ENCODE peak calls at places on chromosomes 2 and 18, in four cellular contexts. D, M, P and Q are unnamed samples.

GRCh38 chr2:128416366-128416765 is 97.7 kb upstream of the HS6ST1 start:
- DNase-seq in D (no peak), M (no peak), P (no peak), Q (no peak)

GRCh38 chr2:158202151-158202778 is 100.6 kb downstream of the UPP2 start:
- DNase-seq in M (peak), P (no peak), D (no peak), Q (no peak)

GRCh38 chr2:222993920-222994650 is 57.9 kb upstream of the KCNE4 start:
- DNase-seq in D (peak), P (no peak), M (peak), Q (no peak)

GRCh38 chr2:85314884-85315242 is 12.9 kb downstream of the TGOLN2 start:
- DNase-seq in P (no peak), D (no peak), M (no peak), Q (no peak)

GRCh38 chr2:128782411-128783192 is 463.9 kb upstream of the HS6ST1 start:
- DNase-seq in D (no peak), P (no peak), M (no peak), Q (no peak)

GRCh38 chr2:212073360-212073759 is 465.2 kb downstream of the ERBB4 start:
- DNase-seq in P (no peak), D (no peak), M (no peak), Q (no peak)

GRCh38 chr2:42696987-42697386 is 66.9 kb downstream of the OXER1 start:
- DNase-seq in D (no peak), M (no peak), P (no peak), Q (no peak)

GRCh38 chr2:171383141-171383540 is 50.6 kb downstream of the METTL8 start:
- DNase-seq in M (no peak), P (no peak), D (peak), Q (no peak)

GRCh38 chr2:105861198-105861597 is 116.5 kb downstream of the NCK2 start:
- DNase-seq in D (no peak), P (no peak), M (no peak), Q (no peak)

GRCh38 chr2:15816674-15817406 is 123.5 kb upstream of the MYCN start:
- DNase-seq in P (no peak), D (no peak), M (no peak), Q (no peak)

GRCh38 chr2:237696471-237696870 is 69.1 kb downstream of the LRRFIP1 start:
- DNase-seq in P (no peak), D (no peak), M (no peak), Q (no peak)

GRCh38 chr2:235893129-235893698 is 275.0 kb downstream of the GBX2 start:
- DNase-seq in P (no peak), D (no peak), M (no peak), Q (no peak)

GRCh38 chr18:74342416-74343043 is 26.9 kb downstream of the C18orf63 start:
- DNase-seq in P (no peak), M (peak), D (peak), Q (no peak)

GRCh38 chr18:2602844-2603243 is 31.5 kb downstream of the NDC80 start:
- DNase-seq in M (no peak), P (no peak), D (no peak), Q (no peak)

GRCh38 chr18:57901819-57902600 is 98.9 kb upstream of the ATP8B1 start:
- DNase-seq in M (no peak), D (peak), P (no peak), Q (no peak)

GRCh38 chr2:28736034-28736433 is 15.6 kb upstream of the PPP1CB start:
- DNase-seq in M (peak), D (no peak), P (no peak), Q (no peak)

GRCh38 chr2:575030-575727 is 102.0 kb downstream of the TMEM18 start:
- DNase-seq in P (no peak), M (no peak), D (no peak), Q (no peak)

GRCh38 chr2:212539145-212539880 is 711 bp upstream of the ERBB4 start:
- DNase-seq in M (peak), D (no peak), P (peak), Q (no peak)

GRCh38 chr2:66984864-66985263 is 412.3 kb upstream of the ETAA1 start:
- DNase-seq in P (no peak), M (no peak), D (peak), Q (no peak)

GRCh38 chr2:106106627-106107508 is 87.2 kb downstream of the UXS1 start:
- DNase-seq in P (no peak), M (no peak), D (no peak), Q (no peak)

GRCh38 chr18:26448714-26449159 is 99.6 kb downstream of the KCTD1 start:
- DNase-seq in M (no peak), P (no peak), D (no peak), Q (no peak)

GRCh38 chr2:169767243-169767888 is 31.3 kb upstream of the SSB start:
- DNase-seq in P (peak), D (peak), M (peak), Q (no peak)

GRCh38 chr18:446941-447560 is 53.5 kb downstream of the COLEC12 start:
- DNase-seq in D (peak), P (no peak), M (peak), Q (no peak)

GRCh38 chr2:222404126-222404891 is 20.0 kb upstream of the SGPP2 start:
- DNase-seq in M (no peak), P (no peak), D (no peak), Q (no peak)

GRCh38 chr2:203732072-203732952 is 25.9 kb downstream of the CD28 start:
- DNase-seq in M (no peak), P (no peak), D (no peak), Q (no peak)

GRCh38 chr18:76463872-76464271 is 31.2 kb downstream of the ZNF516 start:
- DNase-seq in M (no peak), D (no peak), P (no peak), Q (no peak)

GRCh38 chr2:61722311-61722710 is 131.5 kb downstream of the FAM161A start:
- DNase-seq in D (no peak), M (no peak), P (no peak), Q (no peak)

GRCh38 chr18:46471809-46472498 is 185.1 kb downstream of the LOXHD1 start:
- DNase-seq in D (no peak), M (no peak), P (no peak), Q (no peak)
- TF ChIP-seq FOS in D (no peak), M (no peak), P (no peak), Q (no peak)

GRCh38 chr2:26780203-26780760 is 5.6 kb upstream of the CENPA start:
- DNase-seq in P (no peak), D (no peak), M (no peak), Q (no peak)

GRCh38 chr2:26782876-26783704 is 2.8 kb upstream of the CENPA start:
- DNase-seq in D (no peak), M (no peak), P (no peak), Q (no peak)

GRCh38 chr2:26784570-26785234 is 1.2 kb upstream of the CENPA start:
- DNase-seq in D (no peak), P (no peak), M (no peak), Q (no peak)

GRCh38 chr2:26786207-26787023 is 559 bp downstream of the CENPA start:
- DNase-seq in D (no peak), M (peak), P (no peak), Q (no peak)

DNA sequence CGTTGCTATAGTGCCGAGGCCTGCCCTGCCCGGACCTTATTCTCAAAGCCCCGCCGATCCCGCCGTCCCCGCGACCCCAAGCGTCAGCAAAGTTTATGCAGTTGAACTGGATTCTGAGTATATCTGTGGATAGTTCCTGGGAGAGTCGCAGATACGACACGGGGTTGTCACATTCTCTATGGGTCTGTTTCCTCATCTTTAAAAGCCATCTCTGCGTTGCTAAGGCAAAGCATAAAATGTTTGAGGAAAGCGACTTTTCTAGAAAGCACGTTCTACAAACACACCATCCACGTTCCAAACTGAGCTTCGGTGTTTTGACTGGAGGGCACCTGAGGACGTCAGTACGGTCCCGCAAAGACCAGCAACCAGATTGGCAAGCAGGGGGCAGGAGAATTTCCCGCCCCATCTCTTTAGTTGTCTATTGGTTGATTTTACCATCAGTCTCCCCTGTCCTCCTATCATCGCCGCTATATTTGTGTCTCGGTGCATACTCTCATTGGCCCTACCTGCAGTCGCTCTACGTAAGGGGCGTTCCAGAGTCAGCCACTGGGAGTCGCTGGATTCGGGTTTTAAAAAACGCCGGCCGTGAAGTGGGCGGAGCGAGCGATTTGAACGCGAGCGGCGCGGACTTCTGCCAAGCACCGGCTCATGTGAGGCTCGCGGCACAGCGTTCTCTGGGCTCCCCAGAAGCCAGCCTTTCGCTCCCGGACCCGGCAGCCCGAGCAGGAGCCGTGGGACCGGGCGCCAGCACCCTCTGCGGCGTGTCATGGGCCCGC is at the start of gene CENPA:
- DNase-seq in M (peak), P (peak), D (peak), Q (peak)
- TF ChIP-seq FOS in M (no peak), P (peak), D (peak), Q (peak)

GRCh38 chr2:63696496-63696895 is 107.7 kb downstream of the MDH1 start:
- DNase-seq in D (peak), P (no peak), M (no peak), Q (no peak)

GRCh38 chr2:63697160-63697559 is 108.4 kb downstream of the MDH1 start:
- DNase-seq in D (no peak), P (no peak), M (no peak), Q (no peak)

GRCh38 chr2:63695583-63695982 is 106.8 kb downstream of the MDH1 start:
- DNase-seq in M (no peak), D (no peak), P (no peak), Q (no peak)

GRCh38 chr2:63692002-63692606 is 103.3 kb downstream of the MDH1 start:
- DNase-seq in M (peak), D (peak), P (no peak), Q (no peak)
- TF ChIP-seq FOS in M (no peak), D (no peak), P (no peak), Q (no peak)

GRCh38 chr2:162524192-162524591 is 180.3 kb downstream of the GCA start:
- DNase-seq in P (no peak), D (no peak), M (no peak), Q (no peak)

GRCh38 chr2:162520959-162521358 is 177.0 kb downstream of the GCA start:
- DNase-seq in P (no peak), D (no peak), M (no peak), Q (no peak)

GRCh38 chr2:162518894-162519293 is 175.0 kb downstream of the GCA start:
- DNase-seq in D (no peak), M (no peak), P (no peak), Q (no peak)

GRCh38 chr2:162524849-162525248 is 180.9 kb downstream of the GCA start:
- DNase-seq in M (no peak), D (no peak), P (no peak), Q (no peak)

DNA sequence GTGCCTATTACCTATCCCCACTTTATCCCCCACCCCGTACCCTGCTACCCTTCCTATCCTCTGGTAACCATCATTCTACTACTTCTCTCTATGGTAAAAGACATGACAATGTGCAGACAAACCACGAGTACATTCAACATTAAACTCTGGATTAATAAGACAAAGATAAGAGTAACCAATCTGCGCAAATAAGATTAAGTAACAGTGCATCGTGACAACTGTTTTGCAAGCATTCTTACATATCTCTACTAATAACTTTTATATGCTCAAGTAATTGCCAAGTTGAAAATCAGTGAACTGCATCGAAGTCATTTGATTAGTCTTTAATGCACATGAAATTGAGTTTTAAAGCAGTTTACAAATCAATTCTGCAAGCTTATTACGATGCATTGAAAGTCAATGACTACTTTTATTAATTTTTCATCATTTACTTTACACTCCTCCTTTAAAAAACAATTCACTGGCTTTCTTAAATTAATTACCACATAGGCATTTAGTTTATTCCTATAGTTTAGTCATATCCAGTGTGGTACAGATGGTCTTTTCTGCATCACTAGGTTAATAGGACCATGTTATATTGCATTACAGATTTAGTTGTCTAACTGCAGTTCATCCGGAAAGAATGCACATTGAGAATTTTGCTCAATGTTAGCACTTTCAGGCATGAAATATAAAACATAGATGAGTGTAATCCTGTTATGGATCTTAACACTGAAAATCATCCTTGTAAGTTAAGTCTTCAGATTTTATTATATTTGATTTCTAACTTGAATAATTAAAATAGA is 178.1 kb downstream of the GCA start:
- DNase-seq in P (no peak), M (no peak), D (no peak), Q (no peak)
- TF ChIP-seq FOS in P (no peak), M (no peak), D (no peak), Q (no peak)

GRCh38 chr2:144140896-144141295 is 379.0 kb downstream of the ZEB2 start:
- DNase-seq in D (peak), P (no peak), M (peak), Q (no peak)
- TF ChIP-seq FOS in D (no peak), P (no peak), M (no peak), Q (no peak)

DNA sequence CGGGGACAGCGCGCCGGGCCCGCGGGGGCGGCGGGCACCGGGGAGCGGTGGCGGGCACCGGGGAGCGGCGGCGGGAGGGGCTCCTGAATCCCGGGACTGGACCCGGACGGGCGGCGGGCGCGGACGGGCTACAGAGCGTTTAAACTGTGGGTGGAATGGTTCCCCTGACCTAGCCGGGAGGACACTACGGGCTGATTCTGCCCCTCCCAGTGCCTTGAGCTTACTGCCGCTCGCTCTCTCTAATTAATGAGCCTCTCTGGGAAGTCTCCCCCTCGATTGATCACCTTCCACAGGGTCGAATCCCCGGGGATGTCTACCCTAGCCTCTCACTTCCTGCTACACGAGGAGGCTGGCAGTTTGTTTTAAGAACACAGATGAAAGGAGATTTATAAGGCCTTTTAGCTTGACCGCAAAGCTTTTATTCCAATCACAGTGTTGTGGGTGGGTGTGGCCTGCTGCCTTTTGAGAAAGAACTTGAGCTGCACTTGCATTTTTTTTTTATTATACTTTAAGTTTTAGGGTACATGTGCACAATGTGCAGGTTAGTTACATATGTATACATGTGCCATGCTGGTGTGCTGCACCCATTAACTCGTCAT is 1.0 kb downstream of the GNAL start:
- DNase-seq in M (no peak), D (peak), P (no peak), Q (no peak)
- TF ChIP-seq FOS in M (no peak), D (no peak), P (no peak), Q (no peak)

DNA sequence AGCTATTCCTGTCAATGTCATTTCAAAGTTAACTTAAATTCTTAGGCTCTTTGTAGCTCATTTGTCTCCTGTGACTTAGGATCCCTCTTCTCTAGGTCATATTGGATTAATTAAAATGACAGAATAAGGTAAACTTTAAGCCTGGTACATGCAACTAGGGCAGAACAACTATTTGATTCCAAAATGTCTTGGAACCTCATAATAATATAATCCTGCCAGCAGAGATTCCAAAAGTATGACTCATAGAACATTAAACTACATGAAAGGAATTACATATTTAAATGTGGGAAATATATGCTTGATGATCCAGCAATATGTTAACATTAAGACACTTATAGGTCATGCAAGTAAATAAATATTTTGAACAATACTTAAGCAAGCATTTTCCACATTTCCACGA is 63.3 kb downstream of the COL3A1 start:
- DNase-seq in M (peak), P (no peak), D (peak), Q (no peak)
- TF ChIP-seq FOS in M (peak), P (no peak), D (peak), Q (no peak)

GRCh38 chr18:48477353-48477752 is 61.5 kb upstream of the CTIF start:
- DNase-seq in P (no peak), D (no peak), M (no peak), Q (no peak)
- TF ChIP-seq FOS in P (no peak), D (no peak), M (no peak), Q (no peak)

GRCh38 chr18:22921762-22922161 is 11.4 kb upstream of the RBBP8 start:
- DNase-seq in M (no peak), D (no peak), P (no peak), Q (no peak)
- TF ChIP-seq FOS in M (no peak), D (no peak), P (no peak), Q (no peak)

GRCh38 chr2:240903191-240904060 is 2.7 kb upstream of the CROCC2 start:
- DNase-seq in D (no peak), M (no peak), P (no peak), Q (no peak)
- TF ChIP-seq FOS in D (no peak), M (no peak), P (no peak), Q (no peak)